ENCODE peak calls at places on chromosomes 6 and 20, in four cellular contexts. One of them, this sample, is unnamed.

GRCh38 chr6:136334853-136335252 is 45.2 kb upstream of the BCLAF1 start:
- DNase-seq in SK-N-SH: no peak
- DNase-seq in GM12878: no peak
- DNase-seq in K562: peak; percentile 58
- DNase-seq in this sample: peak; percentile 59

GRCh38 chr20:7459123-7459522 is 481.1 kb downstream of the HAO1 start:
- DNase-seq in SK-N-SH: no peak
- DNase-seq in GM12878: no peak
- DNase-seq in K562: no peak
- DNase-seq in this sample: no peak

GRCh38 chr6:117600008-117600743 is 2.1 kb downstream of the GOPC start:
- DNase-seq in SK-N-SH: no peak
- DNase-seq in GM12878: no peak
- DNase-seq in K562: peak; percentile 70
- DNase-seq in this sample: no peak

GRCh38 chr20:52746190-52746589 is 226.0 kb upstream of the TSHZ2 start:
- DNase-seq in SK-N-SH: no peak
- DNase-seq in GM12878: no peak
- DNase-seq in K562: no peak
- DNase-seq in this sample: peak; percentile 61

GRCh38 chr6:121093928-121094327 is 240.4 kb downstream of the TBC1D32 start:
- DNase-seq in SK-N-SH: no peak
- DNase-seq in GM12878: no peak
- DNase-seq in K562: no peak
- DNase-seq in this sample: no peak

GRCh38 chr6:143689852-143690251 is 12.1 kb downstream of the PHACTR2 start:
- DNase-seq in SK-N-SH: no peak
- DNase-seq in GM12878: no peak
- DNase-seq in K562: no peak
- DNase-seq in this sample: no peak

GRCh38 chr6:54244430-54244829 is 63.8 kb upstream of the TINAG start:
- DNase-seq in SK-N-SH: peak; percentile 3
- DNase-seq in GM12878: no peak
- DNase-seq in K562: no peak
- DNase-seq in this sample: no peak

GRCh38 chr6:21214738-21215448 is 378.7 kb upstream of the SOX4 start:
- DNase-seq in SK-N-SH: no peak
- DNase-seq in GM12878: no peak
- DNase-seq in K562: no peak
- DNase-seq in this sample: no peak

GRCh38 chr20:25539742-25540201 is 45.6 kb downstream of the NINL start:
- DNase-seq in SK-N-SH: no peak
- DNase-seq in GM12878: no peak
- DNase-seq in K562: no peak
- DNase-seq in this sample: no peak

GRCh38 chr6:126657556-126658129 is 317.7 kb downstream of the CENPW start:
- DNase-seq in SK-N-SH: peak; percentile 7
- DNase-seq in GM12878: no peak
- DNase-seq in K562: no peak
- DNase-seq in this sample: no peak

GRCh38 chr6:54335871-54336270 is 27.6 kb downstream of the TINAG start:
- DNase-seq in SK-N-SH: peak; percentile 0
- DNase-seq in GM12878: no peak
- DNase-seq in K562: no peak
- DNase-seq in this sample: no peak

GRCh38 chr6:41161380-41161779 is 1.5 kb downstream of the TREM2 start:
- DNase-seq in SK-N-SH: no peak
- DNase-seq in GM12878: no peak
- DNase-seq in K562: no peak
- DNase-seq in this sample: no peak

GRCh38 chr20:5073154-5074049 is 46.4 kb downstream of the PCNA start:
- DNase-seq in SK-N-SH: peak; percentile 30
- DNase-seq in GM12878: no peak
- DNase-seq in K562: peak; percentile 16
- DNase-seq in this sample: peak; percentile 25

GRCh38 chr6:45691426-45691825 is 313.7 kb upstream of the SUPT3H start:
- DNase-seq in SK-N-SH: no peak
- DNase-seq in GM12878: no peak
- DNase-seq in K562: no peak
- DNase-seq in this sample: no peak

GRCh38 chr6:170049641-170050491 is 241.0 kb downstream of the DLL1 start:
- DNase-seq in SK-N-SH: peak; percentile 56
- DNase-seq in GM12878: no peak
- DNase-seq in K562: no peak
- DNase-seq in this sample: no peak

GRCh38 chr6:158668707-158669103 is 18.9 kb downstream of the SYTL3 start:
- DNase-seq in SK-N-SH: no peak
- DNase-seq in GM12878: no peak
- DNase-seq in K562: no peak
- DNase-seq in this sample: no peak

GRCh38 chr6:158669145-158670035 is 19.5 kb downstream of the SYTL3 start:
- DNase-seq in SK-N-SH: no peak
- DNase-seq in GM12878: no peak
- DNase-seq in K562: no peak
- DNase-seq in this sample: no peak

GRCh38 chr6:158677906-158678305 is 28.1 kb downstream of the SYTL3 start:
- DNase-seq in SK-N-SH: no peak
- DNase-seq in GM12878: no peak
- DNase-seq in K562: no peak
- DNase-seq in this sample: no peak

GRCh38 chr6:158674342-158674969 is 24.6 kb downstream of the SYTL3 start:
- DNase-seq in SK-N-SH: peak; percentile 43
- DNase-seq in GM12878: no peak
- DNase-seq in K562: no peak
- DNase-seq in this sample: no peak

DNA sequence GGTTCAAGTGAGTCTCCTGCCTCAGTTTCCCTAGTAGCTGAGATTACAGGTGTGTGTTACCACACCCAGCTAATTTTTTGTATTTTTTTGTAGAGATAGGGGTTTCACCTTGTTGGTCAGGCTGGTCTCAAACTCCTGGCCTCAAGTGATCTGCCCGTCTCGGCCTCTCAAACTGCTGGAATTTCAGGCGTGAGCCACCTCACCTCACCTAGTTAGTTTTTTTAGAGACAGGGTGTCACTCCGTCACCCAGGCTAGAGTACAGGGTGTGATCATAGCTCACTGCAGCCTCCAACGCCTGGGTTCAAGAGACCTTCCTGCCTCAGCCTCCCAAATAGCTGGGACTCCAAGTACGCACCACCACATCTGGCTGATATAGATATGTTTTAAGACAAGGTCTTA is 22.9 kb downstream of the SYTL3 start:
- DNase-seq in SK-N-SH: no peak
- DNase-seq in GM12878: no peak
- DNase-seq in K562: no peak
- DNase-seq in this sample: no peak
- TF ChIP-seq USF1 in SK-N-SH: no peak
- TF ChIP-seq USF1 in GM12878: no peak
- TF ChIP-seq USF1 in K562: no peak
- TF ChIP-seq USF1 in this sample: no peak

GRCh38 chr6:154508573-154509375 is 1.7 kb downstream of the CNKSR3 start:
- DNase-seq in SK-N-SH: peak; percentile 33
- DNase-seq in GM12878: no peak
- DNase-seq in K562: peak; percentile 51
- DNase-seq in this sample: no peak

GRCh38 chr6:154511735-154512097 is 1.2 kb upstream of the CNKSR3 start:
- DNase-seq in SK-N-SH: no peak
- DNase-seq in GM12878: no peak
- DNase-seq in K562: no peak
- DNase-seq in this sample: no peak

GRCh38 chr6:154510144-154510905 is at the start of gene CNKSR3:
- DNase-seq in SK-N-SH: peak; percentile 93
- DNase-seq in GM12878: no peak
- DNase-seq in K562: peak; percentile 95
- DNase-seq in this sample: peak; percentile 97

GRCh38 chr6:154507209-154507898 is 3.1 kb downstream of the CNKSR3 start:
- DNase-seq in SK-N-SH: no peak
- DNase-seq in GM12878: no peak
- DNase-seq in K562: no peak
- DNase-seq in this sample: no peak

GRCh38 chr6:154509421-154510143 is 903 bp downstream of the CNKSR3 start:
- DNase-seq in SK-N-SH: peak; percentile 71
- DNase-seq in GM12878: no peak
- DNase-seq in K562: peak; percentile 59
- DNase-seq in this sample: peak; percentile 59
- TF ChIP-seq USF1 in SK-N-SH: no peak
- TF ChIP-seq USF1 in GM12878: no peak
- TF ChIP-seq USF1 in K562: no peak
- TF ChIP-seq USF1 in this sample: no peak

DNA sequence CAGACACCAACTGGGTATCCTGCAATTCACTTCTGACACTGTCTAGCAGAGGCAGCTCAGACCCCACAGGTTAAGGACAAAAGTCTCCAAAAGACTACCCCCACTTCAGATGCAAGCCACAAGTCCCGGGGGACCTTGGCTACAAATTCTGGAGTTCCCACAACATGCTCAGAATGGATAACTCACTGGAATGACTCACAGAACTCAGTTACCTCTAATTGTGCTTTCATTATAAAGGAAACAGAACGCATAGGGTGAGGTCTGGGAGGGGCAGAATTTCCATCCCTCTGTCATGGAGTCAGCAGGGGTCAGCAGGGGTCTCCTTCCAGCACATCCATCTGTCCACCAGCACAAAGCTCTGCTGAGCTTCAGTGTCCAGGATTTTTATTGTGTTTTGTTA is 184.2 kb downstream of the CDH4 start:
- DNase-seq in SK-N-SH: no peak
- DNase-seq in GM12878: no peak
- DNase-seq in K562: no peak
- DNase-seq in this sample: no peak
- TF ChIP-seq USF1 in SK-N-SH: no peak
- TF ChIP-seq USF1 in GM12878: no peak
- TF ChIP-seq USF1 in K562: no peak
- TF ChIP-seq USF1 in this sample: no peak

GRCh38 chr6:12529364-12530019 is 187.1 kb upstream of the PHACTR1 start:
- DNase-seq in SK-N-SH: no peak
- DNase-seq in GM12878: no peak
- DNase-seq in K562: no peak
- DNase-seq in this sample: peak; percentile 13

GRCh38 chr6:12528581-12529363 is 187.8 kb upstream of the PHACTR1 start:
- DNase-seq in SK-N-SH: peak; percentile 72
- DNase-seq in GM12878: no peak
- DNase-seq in K562: no peak
- DNase-seq in this sample: no peak

GRCh38 chr6:12527339-12527738 is 189.2 kb upstream of the PHACTR1 start:
- DNase-seq in SK-N-SH: no peak
- DNase-seq in GM12878: no peak
- DNase-seq in K562: no peak
- DNase-seq in this sample: no peak

GRCh38 chr6:12530345-12530744 is 186.2 kb upstream of the PHACTR1 start:
- DNase-seq in SK-N-SH: no peak
- DNase-seq in GM12878: no peak
- DNase-seq in K562: no peak
- DNase-seq in this sample: no peak

GRCh38 chr6:12528171-12528570 is 188.4 kb upstream of the PHACTR1 start:
- DNase-seq in SK-N-SH: peak; percentile 10
- DNase-seq in GM12878: no peak
- DNase-seq in K562: no peak
- DNase-seq in this sample: no peak
- TF ChIP-seq USF1 in SK-N-SH: no peak
- TF ChIP-seq USF1 in GM12878: no peak
- TF ChIP-seq USF1 in K562: no peak
- TF ChIP-seq USF1 in this sample: no peak

GRCh38 chr20:10761786-10762185 is 88.0 kb upstream of the JAG1 start:
- DNase-seq in SK-N-SH: no peak
- DNase-seq in GM12878: no peak
- DNase-seq in K562: no peak
- DNase-seq in this sample: no peak
- TF ChIP-seq USF1 in SK-N-SH: no peak
- TF ChIP-seq USF1 in GM12878: no peak
- TF ChIP-seq USF1 in K562: no peak
- TF ChIP-seq USF1 in this sample: no peak

GRCh38 chr6:26321005-26321404 is 44.0 kb upstream of the BTN3A2 start:
- DNase-seq in SK-N-SH: no peak
- DNase-seq in GM12878: no peak
- DNase-seq in K562: no peak
- DNase-seq in this sample: no peak

GRCh38 chr6:26323525-26324294 is 41.3 kb upstream of the BTN3A2 start:
- DNase-seq in SK-N-SH: no peak
- DNase-seq in GM12878: no peak
- DNase-seq in K562: no peak
- DNase-seq in this sample: no peak

GRCh38 chr6:26319405-26320128 is 45.4 kb upstream of the BTN3A2 start:
- DNase-seq in SK-N-SH: no peak
- DNase-seq in GM12878: no peak
- DNase-seq in K562: peak; percentile 72
- DNase-seq in this sample: peak; percentile 58

GRCh38 chr6:26324295-26324727 is 40.7 kb upstream of the BTN3A2 start:
- DNase-seq in SK-N-SH: no peak
- DNase-seq in GM12878: no peak
- DNase-seq in K562: no peak
- DNase-seq in this sample: no peak

GRCh38 chr6:26322645-26323482 is 42.1 kb upstream of the BTN3A2 start:
- DNase-seq in SK-N-SH: peak; percentile 48
- DNase-seq in GM12878: peak; percentile 87
- DNase-seq in K562: peak; percentile 96
- DNase-seq in this sample: peak; percentile 52
- TF ChIP-seq USF1 in SK-N-SH: peak; percentile 80
- TF ChIP-seq USF1 in GM12878: peak; percentile 10
- TF ChIP-seq USF1 in K562: peak; percentile 87
- TF ChIP-seq USF1 in this sample: no peak

DNA sequence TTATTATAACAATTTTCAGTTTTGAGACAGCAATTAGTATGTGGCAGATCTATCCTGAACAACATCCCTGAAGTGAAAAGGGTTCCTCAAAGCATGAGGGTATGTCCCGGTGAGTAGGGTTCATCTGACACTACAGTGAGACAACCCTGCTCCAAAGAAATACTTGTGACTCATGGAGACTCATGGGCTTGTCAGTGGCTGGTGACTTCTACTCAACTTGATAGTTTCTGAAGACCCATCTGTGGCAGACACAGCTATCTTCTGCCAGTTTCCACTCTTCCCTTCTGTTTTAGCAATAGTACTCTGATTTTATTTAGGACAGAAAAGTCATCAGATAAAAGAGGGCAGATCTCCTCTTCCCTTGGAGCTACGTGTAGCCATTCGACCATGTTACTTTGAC is 41.4 kb downstream of the MAP3K7 start:
- DNase-seq in SK-N-SH: no peak
- DNase-seq in GM12878: no peak
- DNase-seq in K562: no peak
- DNase-seq in this sample: no peak
- TF ChIP-seq USF1 in SK-N-SH: no peak
- TF ChIP-seq USF1 in GM12878: no peak
- TF ChIP-seq USF1 in K562: no peak
- TF ChIP-seq USF1 in this sample: no peak

This sample was measured in WTC11.